ENCODE peak calls at places on chromosomes 2 and 18, in ten cellular contexts. Z is OCI-LY7, P is breast epithelium, T is uterus, U is astrocyte of the spinal cord, F is retinal pigment epithelial cell, I is IMR-90, A is GM10248, S is tibial artery, Q is WTC11. J is an unnamed sample.

GRCh38 chr2:88626171-88627054 is 851 bp downstream of the EIF2AK3 start:
- DNase-seq in Z (peak), P (no peak), T (peak), U (peak), F (no peak), I (no peak), A (no peak), S (no peak), Q (peak), J (peak)

GRCh38 chr2:11157731-11158130 is 2.5 kb downstream of the SLC66A3 start:
- DNase-seq in Z (no peak), P (no peak), T (no peak), U (no peak), F (no peak), I (no peak), A (no peak), S (no peak), Q (no peak), J (no peak)

GRCh38 chr2:200596774-200597173 is 11.0 kb downstream of the AOX1 start:
- DNase-seq in Z (no peak), P (no peak), T (no peak), U (no peak), F (no peak), I (no peak), A (no peak), S (no peak), Q (no peak), J (no peak)

GRCh38 chr2:233358335-233358734 is 4.0 kb downstream of the DGKD start:
- DNase-seq in Z (no peak), P (no peak), T (no peak), U (no peak), F (no peak), I (no peak), A (no peak), S (no peak), Q (no peak), J (no peak)

GRCh38 chr2:240143276-240143675 is 2.8 kb upstream of the OTOS start:
- DNase-seq in Z (no peak), P (no peak), T (no peak), U (no peak), F (no peak), I (no peak), A (no peak), S (no peak), Q (no peak), J (no peak)

GRCh38 chr2:241848761-241849615 is 9.7 kb downstream of the PDCD1 start:
- DNase-seq in Z (no peak), P (no peak), T (no peak), U (no peak), F (no peak), I (no peak), A (no peak), S (no peak), Q (no peak), J (no peak)

GRCh38 chr2:23900133-23900926 is 26.6 kb downstream of the ATAD2B start:
- DNase-seq in Z (no peak), P (no peak), T (no peak), U (no peak), F (peak), I (peak), A (no peak), S (no peak), Q (no peak), J (no peak)

GRCh38 chr2:201447116-201447515 is 4.1 kb downstream of the TRAK2 start:
- DNase-seq in Z (no peak), P (no peak), T (no peak), U (no peak), F (no peak), I (no peak), A (no peak), S (no peak), Q (no peak), J (no peak)

GRCh38 chr2:151729837-151730236 is 4.4 kb downstream of the NEB start:
- DNase-seq in Z (no peak), P (no peak), T (no peak), U (no peak), F (no peak), I (no peak), A (no peak), S (no peak), Q (no peak), J (no peak)

GRCh38 chr18:48952287-48953095 is 1.7 kb upstream of the SMAD7 start:
- DNase-seq in Z (peak), P (peak), T (peak), U (peak), F (peak), I (peak), A (peak), S (peak), Q (peak), J (peak)

GRCh38 chr18:54218299-54218698 is 6.2 kb downstream of the MBD2 start:
- DNase-seq in Z (peak), P (no peak), T (no peak), U (no peak), F (no peak), I (no peak), A (no peak), S (no peak), Q (no peak), J (no peak)

GRCh38 chr2:47007826-47008225 is 92.2 kb upstream of the MCFD2 start:
- DNase-seq in Z (no peak), P (no peak), T (no peak), U (no peak), F (no peak), I (no peak), A (no peak), S (no peak), Q (no peak), J (no peak)

GRCh38 chr2:21910832-21911507 is 787.2 kb downstream of the TDRD15 start:
- DNase-seq in Z (no peak), P (no peak), T (no peak), U (no peak), F (no peak), I (no peak), A (no peak), S (no peak), Q (no peak), J (no peak)

GRCh38 chr2:119085613-119086012 is 72.9 kb downstream of the C1QL2 start:
- DNase-seq in Z (no peak), P (no peak), T (no peak), U (no peak), F (no peak), I (no peak), A (no peak), S (no peak), Q (no peak), J (no peak)

GRCh38 chr2:166573393-166573792 is 79.3 kb upstream of the SCN7A start:
- DNase-seq in Z (no peak), P (no peak), T (no peak), U (peak), F (peak), I (peak), A (no peak), S (no peak), Q (no peak), J (no peak)

GRCh38 chr2:159035790-159036411 is 67.5 kb downstream of the TANC1 start:
- DNase-seq in Z (peak), P (peak), T (peak), U (peak), F (no peak), I (peak), A (peak), S (no peak), Q (peak), J (no peak)

GRCh38 chr2:78423631-78424030 is 601.9 kb upstream of the REG3G start:
- DNase-seq in Z (no peak), P (no peak), T (no peak), U (no peak), F (no peak), I (no peak), A (no peak), S (no peak), Q (no peak), J (no peak)

GRCh38 chr2:9800639-9800974 is 42.7 kb upstream of the TAF1B start:
- DNase-seq in Z (no peak), P (no peak), T (no peak), U (no peak), F (no peak), I (no peak), A (no peak), S (no peak), Q (no peak), J (no peak)

GRCh38 chr2:190641469-190641868 is 7.4 kb upstream of the NAB1 start:
- DNase-seq in Z (no peak), P (no peak), T (no peak), U (no peak), F (no peak), I (no peak), A (no peak), S (no peak), Q (no peak), J (no peak)

GRCh38 chr2:68637047-68637446 is 6.3 kb upstream of the PROKR1 start:
- DNase-seq in Z (no peak), P (no peak), T (no peak), U (no peak), F (no peak), I (no peak), A (no peak), S (no peak), Q (no peak), J (no peak)

GRCh38 chr2:218036371-218036770 is 32.7 kb upstream of the RUFY4 start:
- DNase-seq in Z (no peak), P (no peak), T (no peak), U (no peak), F (no peak), I (no peak), A (no peak), S (no peak), Q (no peak), J (no peak)
- TF ChIP-seq CTCF in Z (peak), P (no peak), T (no peak), U (no peak), F (no peak), I (no peak), A (peak), S (no peak), Q (no peak), J (no peak)

GRCh38 chr2:226427538-226428307 is 371.9 kb downstream of the IRS1 start:
- DNase-seq in Z (no peak), P (no peak), T (no peak), U (peak), F (no peak), I (peak), A (no peak), S (no peak), Q (no peak), J (no peak)
- TF ChIP-seq CTCF in Z (no peak), P (no peak), T (no peak), U (peak), F (no peak), I (peak), A (no peak), S (no peak), Q (no peak), J (no peak)

GRCh38 chr18:76380791-76381405 is 114.1 kb downstream of the ZNF516 start:
- DNase-seq in Z (peak), P (no peak), T (peak), U (no peak), F (no peak), I (no peak), A (no peak), S (peak), Q (peak), J (peak)
- TF ChIP-seq CTCF in Z (peak), P (no peak), T (peak), U (peak), F (peak), I (peak), A (peak), S (no peak), Q (peak), J (peak)

GRCh38 chr2:15665943-15666460 is 74.3 kb downstream of the DDX1 start:
- DNase-seq in Z (no peak), P (no peak), T (no peak), U (no peak), F (no peak), I (no peak), A (no peak), S (peak), Q (no peak), J (no peak)

GRCh38 chr2:15666776-15667578 is 75.3 kb downstream of the DDX1 start:
- DNase-seq in Z (no peak), P (no peak), T (no peak), U (no peak), F (no peak), I (no peak), A (no peak), S (peak), Q (no peak), J (no peak)

GRCh38 chr2:15664273-15665066 is 72.8 kb downstream of the DDX1 start:
- DNase-seq in Z (no peak), P (no peak), T (no peak), U (no peak), F (no peak), I (no peak), A (no peak), S (no peak), Q (no peak), J (no peak)

GRCh38 chr2:15663802-15664201 is 72.1 kb downstream of the DDX1 start:
- DNase-seq in Z (no peak), P (no peak), T (no peak), U (no peak), F (no peak), I (no peak), A (no peak), S (no peak), Q (no peak), J (no peak)

DNA sequence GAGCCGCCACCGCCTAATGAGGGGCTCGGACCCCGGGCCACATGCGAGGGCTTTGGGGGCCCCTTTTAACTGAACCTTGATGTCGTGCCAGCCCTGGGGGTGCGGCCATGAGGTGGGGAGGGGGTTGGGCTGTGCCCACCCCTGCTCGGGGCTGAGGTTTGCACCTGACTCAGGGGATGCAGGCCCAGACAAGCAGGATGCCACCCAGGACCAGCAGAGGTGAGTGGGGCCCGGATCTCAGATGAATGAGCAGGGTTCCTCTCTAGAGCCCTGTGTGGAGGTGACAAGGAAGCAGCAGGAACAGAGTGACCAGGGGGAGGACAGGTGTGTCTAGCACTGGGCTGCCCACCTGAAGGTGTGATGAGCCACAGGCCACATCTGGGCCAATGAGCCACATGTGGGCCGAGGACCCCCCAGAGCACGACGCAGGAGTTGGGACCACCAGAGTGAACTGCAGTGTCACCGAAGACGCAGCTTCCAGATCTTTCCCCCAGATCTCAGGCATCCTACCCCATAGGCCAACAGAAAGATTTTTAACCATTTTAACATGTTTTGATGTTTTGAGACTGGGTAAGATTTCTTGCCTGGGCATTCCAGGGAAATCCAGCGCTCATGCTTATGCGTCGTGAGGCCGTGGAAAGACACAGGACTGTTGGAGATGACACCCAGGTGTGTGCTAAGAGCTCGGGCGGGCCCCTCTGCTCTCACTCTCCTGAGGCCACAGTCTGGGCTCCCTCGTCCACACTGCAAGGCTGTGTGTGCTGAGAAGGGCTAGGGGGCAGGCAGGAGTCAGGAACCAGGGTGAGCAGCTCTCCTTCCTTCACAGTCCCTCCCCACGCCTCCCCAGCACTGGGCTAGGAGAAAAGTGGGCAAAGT is 73.6 kb downstream of the DDX1 start:
- DNase-seq in Z (no peak), P (no peak), T (no peak), U (no peak), F (no peak), I (no peak), A (no peak), S (peak), Q (peak), J (no peak)
- TF ChIP-seq CTCF in Z (no peak), P (no peak), T (no peak), U (no peak), F (peak), I (no peak), A (no peak), S (no peak), Q (no peak), J (no peak)

J was measured in neural crest cell.